ENCODE peak calls at places on chromosomes 2 and 18, in five cellular contexts. R is NB4, V is HFFc6, J is lower leg skin, D is bronchial epithelial cell. L is an unnamed sample.

GRCh38 chr2:15855766-15856260 is 84.5 kb upstream of the MYCN start:
- DNase-seq in R (no peak), V (no peak), J (no peak), D (no peak), L (no peak)

GRCh38 chr2:104944495-104944894 is 90.6 kb downstream of the POU3F3 start:
- DNase-seq in R (peak; percentile 24), V (peak; percentile 1), J (no peak), D (peak; percentile 36), L (peak; percentile 45)

GRCh38 chr2:204717591-204717990 is 172.3 kb downstream of the PARD3B start:
- DNase-seq in R (no peak), V (no peak), J (no peak), D (no peak), L (no peak)

GRCh38 chr2:228917195-228917594 is 353.9 kb downstream of the PID1 start:
- DNase-seq in R (no peak), V (peak; percentile 71), J (no peak), D (peak; percentile 3), L (no peak)

GRCh38 chr18:2994603-2995432 is 18.1 kb downstream of the LPIN2 start:
- DNase-seq in R (no peak), V (no peak), J (no peak), D (no peak), L (peak; percentile 9)

GRCh38 chr2:216108310-216108966 is 710 bp upstream of the XRCC5 start:
- DNase-seq in R (peak; percentile 30), V (no peak), J (no peak), D (no peak), L (no peak)

GRCh38 chr2:122019729-122020128 is 264.3 kb downstream of the TSN start:
- DNase-seq in R (no peak), V (no peak), J (peak; percentile 28), D (no peak), L (no peak)

GRCh38 chr2:114550895-114551793 is 108.7 kb downstream of the DPP10 start:
- DNase-seq in R (peak; percentile 69), V (peak; percentile 48), J (no peak), D (peak; percentile 54), L (peak; percentile 54)

GRCh38 chr2:152304845-152305244 is 30.1 kb upstream of the FMNL2 start:
- DNase-seq in R (no peak), V (no peak), J (no peak), D (peak; percentile 75), L (no peak)

GRCh38 chr2:138814123-138814883 is 34.1 kb upstream of the NXPH2 start:
- DNase-seq in R (peak; percentile 67), V (no peak), J (no peak), D (peak; percentile 18), L (no peak)

GRCh38 chr2:19247186-19247585 is 111.2 kb downstream of the OSR1 start:
- DNase-seq in R (no peak), V (no peak), J (no peak), D (no peak), L (no peak)

GRCh38 chr2:158120102-158120501 is 18.4 kb downstream of the UPP2 start:
- DNase-seq in R (no peak), V (no peak), J (no peak), D (peak; percentile 5), L (no peak)

GRCh38 chr2:150168596-150168995 is 318.9 kb downstream of the RND3 start:
- DNase-seq in R (no peak), V (no peak), J (no peak), D (no peak), L (no peak)

GRCh38 chr2:12819098-12819465 is 102.3 kb downstream of the TRIB2 start:
- DNase-seq in R (peak; percentile 84), V (peak; percentile 97), J (peak; percentile 92), D (peak; percentile 94), L (no peak)

GRCh38 chr18:21293479-21293878 is 51.4 kb downstream of the GREB1L start:
- DNase-seq in R (no peak), V (no peak), J (no peak), D (no peak), L (no peak)

GRCh38 chr18:79496978-79497637 is 101.4 kb downstream of the NFATC1 start:
- DNase-seq in R (no peak), V (no peak), J (peak; percentile 76), D (no peak), L (no peak)

GRCh38 chr2:118013724-118014491 is at the start of gene CCDC93:
- DNase-seq in R (peak; percentile 90), V (peak; percentile 63), J (peak; percentile 94), D (peak; percentile 76), L (peak; percentile 91)

GRCh38 chr2:186653511-186653910 is 40.3 kb upstream of the FAM171B start:
- DNase-seq in R (no peak), V (no peak), J (no peak), D (no peak), L (no peak)

GRCh38 chr2:204264068-204264693 is 281.1 kb upstream of the PARD3B start:
- DNase-seq in R (no peak), V (no peak), J (no peak), D (no peak), L (no peak)

GRCh38 chr2:1628893-1629292 is 115.4 kb downstream of the PXDN start:
- DNase-seq in R (no peak), V (no peak), J (peak; percentile 92), D (peak; percentile 93), L (no peak)

GRCh38 chr2:238231251-238231793 is 8.5 kb downstream of the HES6 start:
- DNase-seq in R (peak; percentile 94), V (no peak), J (peak; percentile 96), D (peak; percentile 46), L (peak; percentile 78)

GRCh38 chr2:134773372-134774073 is 54.7 kb upstream of the TMEM163 start:
- DNase-seq in R (no peak), V (no peak), J (no peak), D (no peak), L (peak; percentile 15)

GRCh38 chr2:230924092-230924469 is 961 bp downstream of the GPR55 start:
- DNase-seq in R (no peak), V (no peak), J (peak; percentile 23), D (no peak), L (no peak)

GRCh38 chr2:197435598-197436435 is 989 bp upstream of the SF3B1 start:
- DNase-seq in R (no peak), V (no peak), J (no peak), D (no peak), L (no peak)

DNA sequence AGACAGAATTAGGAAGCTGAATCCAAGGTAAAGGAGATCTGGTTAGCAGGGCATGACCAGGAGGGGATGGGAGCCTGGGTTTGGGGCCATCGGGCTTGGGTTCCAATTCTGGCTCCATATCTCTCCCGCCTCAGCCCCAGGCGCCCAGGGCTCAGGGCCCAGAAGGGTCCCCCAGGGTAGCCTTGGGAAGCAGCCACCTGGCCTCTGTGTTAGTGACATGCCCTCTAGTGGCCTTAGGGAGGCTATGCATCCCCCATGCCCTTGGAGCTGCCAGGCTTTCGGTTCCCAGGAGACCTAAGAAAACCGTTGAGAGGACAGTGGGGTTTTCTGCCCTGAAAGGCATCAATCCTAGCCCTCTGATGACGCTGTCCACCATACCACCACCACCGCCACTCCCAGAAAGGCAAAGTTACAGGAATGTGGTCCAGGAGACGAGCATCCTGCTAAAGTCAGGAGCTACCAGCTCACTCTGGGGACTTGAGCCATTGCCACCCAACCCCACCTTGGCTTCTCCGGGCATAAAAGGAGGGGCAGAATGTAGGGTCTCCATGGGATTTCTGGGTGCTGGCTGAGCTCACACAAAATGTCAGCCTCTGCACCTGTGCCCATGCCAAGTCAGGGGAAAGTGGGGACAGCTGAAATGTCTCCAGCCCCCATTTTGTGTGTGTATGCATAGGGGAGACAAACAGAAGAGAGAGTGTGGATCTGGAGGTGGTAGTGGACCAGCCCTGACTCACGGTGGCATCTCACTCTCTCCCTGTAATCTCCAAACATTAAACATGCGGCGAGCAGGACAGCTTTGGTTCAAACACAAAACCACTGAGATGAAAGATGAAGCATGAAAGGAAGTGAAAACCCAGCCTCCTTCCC is 56.5 kb downstream of the EMX1 start:
- DNase-seq in R (peak; percentile 78), V (peak; percentile 22), J (no peak), D (peak; percentile 47), L (peak; percentile 66)
- TF ChIP-seq CTCF in R (peak; percentile 96), V (peak; percentile 87), J (no peak), D (peak; percentile 95), L (peak; percentile 70)

GRCh38 chr2:111961663-111962062 is 63.3 kb downstream of the MERTK start:
- DNase-seq in R (no peak), V (no peak), J (no peak), D (no peak), L (no peak)

GRCh38 chr2:111952871-111953497 is 54.6 kb downstream of the MERTK start:
- DNase-seq in R (no peak), V (no peak), J (no peak), D (no peak), L (no peak)

GRCh38 chr2:111954602-111955332 is 56.4 kb downstream of the MERTK start:
- DNase-seq in R (no peak), V (no peak), J (no peak), D (no peak), L (no peak)

GRCh38 chr2:111957872-111958354 is 59.5 kb downstream of the MERTK start:
- DNase-seq in R (no peak), V (no peak), J (no peak), D (no peak), L (no peak)

GRCh38 chr2:111958901-111959300 is 60.5 kb downstream of the MERTK start:
- DNase-seq in R (no peak), V (no peak), J (no peak), D (no peak), L (no peak)
- TF ChIP-seq CTCF in R (no peak), V (peak; percentile 52), J (no peak), D (no peak), L (peak; percentile 32)

DNA sequence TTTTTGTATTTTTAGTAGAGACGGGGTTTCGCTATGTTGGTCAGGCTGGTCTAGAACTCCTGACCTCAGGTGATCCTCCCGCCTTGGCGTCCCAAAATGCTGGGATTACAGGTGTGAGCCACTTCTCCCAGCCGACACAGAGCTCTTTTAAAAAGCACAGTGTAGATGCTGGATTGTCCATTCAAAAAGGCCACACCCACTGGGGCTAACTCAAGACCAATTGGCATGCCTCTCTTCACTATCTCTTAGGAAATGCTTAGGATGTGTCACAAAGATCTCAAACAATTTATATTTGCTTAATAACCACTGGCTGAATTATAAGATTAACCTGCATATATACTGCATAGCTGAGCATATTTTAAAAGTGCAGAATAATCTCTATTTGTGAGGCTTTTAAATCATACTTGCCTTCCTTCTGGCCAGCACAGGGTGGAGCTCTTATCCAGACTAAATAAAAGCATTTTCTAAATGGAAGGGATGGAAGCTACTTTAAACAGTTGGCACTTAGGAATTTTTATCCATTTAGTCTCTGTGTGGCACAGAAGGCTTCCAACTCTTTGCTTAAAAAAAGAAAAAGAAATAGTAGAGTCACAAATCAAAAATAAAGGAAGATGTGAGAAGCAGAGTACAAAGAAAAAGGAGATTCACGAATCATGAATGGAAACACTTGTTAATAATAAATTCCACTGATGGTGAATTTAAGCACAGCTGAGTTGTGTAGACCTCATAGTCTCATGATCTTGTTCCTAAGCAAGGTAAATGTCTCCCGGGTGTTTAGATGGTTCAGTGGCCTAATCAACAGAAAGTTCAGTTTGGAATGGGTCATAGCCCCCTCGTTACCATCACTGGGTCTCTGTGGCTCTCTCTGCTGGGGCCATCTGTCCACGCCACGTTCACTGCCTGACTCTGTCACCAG is 22.4 kb downstream of the CRYGD start:
- DNase-seq in R (peak; percentile 52), V (peak; percentile 20), J (no peak), D (peak; percentile 29), L (no peak)
- TF ChIP-seq CTCF in R (peak; percentile 18), V (peak; percentile 59), J (no peak), D (peak; percentile 14), L (no peak)

DNA sequence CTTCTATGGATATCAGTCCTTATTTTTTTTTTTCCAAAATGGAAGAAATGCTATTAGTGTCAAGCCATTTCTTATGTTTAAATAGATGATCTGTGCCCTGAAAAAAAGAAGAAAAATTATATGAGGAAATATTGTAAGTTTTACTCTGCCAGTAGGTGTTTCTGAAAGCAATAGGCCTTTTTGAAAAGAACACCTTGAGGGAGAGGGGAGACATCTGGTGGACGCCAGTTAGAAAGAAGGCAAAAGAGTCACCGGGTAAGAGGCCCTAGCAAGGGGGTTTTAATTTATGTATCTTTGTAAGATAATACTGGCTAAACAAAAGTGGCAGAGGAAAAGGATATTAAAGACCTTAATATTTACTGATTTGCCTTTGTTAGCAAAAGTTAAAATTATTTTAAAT is 56.1 kb downstream of the DYNAP start:
- DNase-seq in R (peak; percentile 35), V (no peak), J (no peak), D (peak; percentile 58), L (peak; percentile 30)
- TF ChIP-seq CTCF in R (peak; percentile 13), V (peak; percentile 56), J (no peak), D (peak; percentile 56), L (peak; percentile 17)